ENCODE peak calls at places on chromosomes 5 and 9, in eight cellular contexts. M, B, V, Z, Q, J, E and P are unnamed samples.

GRCh38 chr9:127535396-127535795 is 76.7 kb upstream of the STXBP1 start:
- DNase-seq in E (no peak), J (no peak), Z (no peak), V (no peak), B (no peak), Q (peak; percentile 5), M (no peak), P (no peak)

GRCh38 chr5:115601709-115602584 is at the start of gene TICAM2:
- DNase-seq in Z (peak; percentile 67), E (peak; percentile 56), Q (peak; percentile 67), B (peak; percentile 80), V (peak; percentile 74), J (no peak), M (peak; percentile 82), P (peak; percentile 37)

GRCh38 chr9:77848897-77849296 is 182.7 kb downstream of the GNAQ start:
- DNase-seq in V (peak; percentile 89), J (no peak), E (no peak), Z (peak; percentile 91), Q (peak; percentile 69), M (peak; percentile 94), B (no peak), P (no peak)

GRCh38 chr5:175113947-175114346 is 330.0 kb downstream of the DRD1 start:
- DNase-seq in V (no peak), E (no peak), Q (no peak), M (no peak), B (no peak), Z (no peak), J (no peak), P (no peak)

GRCh38 chr9:95004452-95005275 is 278.2 kb downstream of the AOPEP start:
- DNase-seq in V (peak; percentile 40), B (peak; percentile 77), Q (peak; percentile 61), E (peak; percentile 74), J (no peak), M (no peak), Z (no peak), P (peak; percentile 78)

GRCh38 chr5:109567374-109568044 is 122.2 kb upstream of the MAN2A1 start:
- DNase-seq in Q (no peak), Z (peak; percentile 28), E (no peak), J (no peak), V (peak; percentile 74), M (no peak), B (no peak), P (no peak)

GRCh38 chr9:98074119-98074990 is 17.8 kb downstream of the NANS start:
- DNase-seq in Z (peak; percentile 59), V (peak; percentile 71), B (no peak), E (peak; percentile 81), M (no peak), Q (peak; percentile 50), J (no peak), P (peak; percentile 80)

GRCh38 chr5:81172710-81173109 is 60.4 kb upstream of the CKMT2 start:
- DNase-seq in Q (no peak), V (no peak), B (no peak), Z (peak; percentile 58), E (no peak), J (no peak), M (no peak), P (no peak)

GRCh38 chr5:87020099-87020934 is 247.4 kb upstream of the RASA1 start:
- DNase-seq in E (no peak), B (no peak), M (peak; percentile 73), Z (peak; percentile 16), J (no peak), V (peak; percentile 41), Q (no peak), P (no peak)

GRCh38 chr9:109411818-109412352 is 86.2 kb downstream of the PTPN3 start:
- DNase-seq in Q (no peak), B (no peak), E (no peak), M (no peak), Z (peak; percentile 50), J (no peak), V (peak; percentile 72), P (no peak)

GRCh38 chr5:168404366-168404765 is 81.9 kb upstream of the RARS1 start:
- DNase-seq in Z (peak; percentile 92), J (no peak), M (no peak), Q (no peak), E (no peak), B (no peak), V (peak; percentile 92), P (no peak)

GRCh38 chr5:54838843-54839242 is 146.6 kb downstream of the ESM1 start:
- DNase-seq in B (no peak), Q (no peak), V (no peak), E (no peak), M (no peak), J (no peak), Z (no peak), P (no peak)

GRCh38 chr5:110441035-110441434 is 285.4 kb downstream of the TMEM232 start:
- DNase-seq in B (no peak), Q (no peak), Z (peak; percentile 31), E (no peak), M (no peak), V (peak; percentile 41), J (peak; percentile 31), P (no peak)

GRCh38 chr9:112822618-112823017 is 68.1 kb downstream of the SLC46A2 start:
- DNase-seq in E (no peak), J (no peak), M (no peak), Q (no peak), Z (no peak), B (no peak), V (no peak), P (no peak)

GRCh38 chr5:124755565-124755964 is 9.1 kb upstream of the ZNF608 start:
- DNase-seq in E (no peak), Q (no peak), V (no peak), B (no peak), J (no peak), M (no peak), Z (no peak), P (peak; percentile 60)

GRCh38 chr9:106896695-106897094 is 33.7 kb downstream of the ZNF462 start:
- DNase-seq in V (no peak), B (no peak), M (no peak), Z (no peak), Q (no peak), E (no peak), J (no peak), P (no peak)

GRCh38 chr5:55638455-55638854 is 73.7 kb downstream of the SLC38A9 start:
- DNase-seq in B (no peak), E (no peak), J (no peak), M (no peak), Q (no peak), Z (peak; percentile 31), V (peak; percentile 42), P (no peak)

GRCh38 chr5:167710444-167711025 is 580.9 kb upstream of the WWC1 start:
- DNase-seq in J (no peak), Q (no peak), M (no peak), V (no peak), B (no peak), Z (peak; percentile 12), E (no peak), P (peak; percentile 59)

GRCh38 chr5:38023799-38024198 is 184.0 kb upstream of the GDNF start:
- DNase-seq in Z (no peak), V (no peak), B (no peak), J (peak; percentile 10), Q (no peak), M (no peak), E (no peak), P (no peak)

GRCh38 chr9:133768859-133769510 is 30.8 kb upstream of the SARDH start:
- DNase-seq in E (peak; percentile 21), J (no peak), B (peak; percentile 30), Z (no peak), Q (peak; percentile 16), M (peak; percentile 61), V (no peak), P (no peak)

GRCh38 chr5:151692312-151692711 is 5.6 kb upstream of the SPARC start:
- DNase-seq in B (no peak), E (no peak), V (no peak), M (peak; percentile 47), Q (no peak), J (no peak), Z (no peak), P (no peak)

GRCh38 chr5:151695464-151695863 is 8.7 kb upstream of the SPARC start:
- DNase-seq in V (no peak), E (no peak), Z (no peak), B (no peak), J (no peak), M (no peak), Q (no peak), P (no peak)

GRCh38 chr5:151696470-151697061 is 9.9 kb upstream of the SPARC start:
- DNase-seq in B (peak; percentile 60), Q (peak; percentile 75), M (peak; percentile 93), J (no peak), E (no peak), Z (peak; percentile 99), V (peak; percentile 98), P (no peak)

GRCh38 chr5:151691706-151692105 is 5.0 kb upstream of the SPARC start:
- DNase-seq in B (no peak), J (no peak), Q (no peak), E (no peak), M (no peak), V (no peak), Z (no peak), P (no peak)

GRCh38 chr5:151694035-151694485 is 7.3 kb upstream of the SPARC start:
- DNase-seq in E (no peak), J (no peak), M (peak; percentile 39), Z (no peak), Q (no peak), B (no peak), V (peak; percentile 91), P (no peak)
- H3K4me1 ChIP-seq in E (peaks cover 15% of the 10 kb centered on the region), J (peaks cover 5% of the 10 kb centered on the region), M (no peaks in the 10 kb centered on the region), Z (peaks cover 33% of the 10 kb centered on the region), Q (peaks cover 34% of the 10 kb centered on the region), B (no peaks in the 10 kb centered on the region), V (peaks cover 5% of the 10 kb centered on the region), P (peaks cover 15% of the 10 kb centered on the region)

DNA sequence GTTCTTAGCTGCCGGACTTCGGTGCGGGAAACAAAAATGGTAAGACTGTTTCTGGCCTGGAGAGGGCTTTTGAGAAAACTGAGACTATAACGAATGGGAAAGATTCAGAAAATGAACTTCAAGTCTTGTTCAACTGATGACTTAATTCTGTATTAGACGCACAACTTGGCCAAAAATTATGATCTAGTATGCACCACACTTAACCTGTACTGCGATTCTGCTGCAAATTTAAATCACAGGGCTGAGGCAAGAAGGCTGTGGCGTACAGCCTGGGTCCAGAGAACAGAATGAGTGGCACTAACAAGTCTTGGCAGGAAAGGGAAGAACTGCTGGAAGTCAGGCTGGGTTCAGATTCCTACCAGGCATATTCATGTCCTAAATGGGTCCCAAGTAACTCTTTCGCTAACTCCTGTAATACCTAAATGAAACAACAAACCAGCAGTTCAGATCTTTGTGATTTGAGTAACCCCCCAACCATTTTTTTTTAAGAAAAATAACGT is 781 bp upstream of the COL23A1 start:
- DNase-seq in V (no peak), Q (no peak), E (no peak), Z (peak; percentile 4), M (no peak), B (no peak), J (no peak), P (no peak)
- H3K4me3 ChIP-seq in V (no peak overlapping the region), Q (peak overlapping the region; percentile 73), E (peak overlapping the region; percentile 68), Z (no peak overlapping the region), M (peak overlapping the region; percentile 67), B (no peak overlapping the region), J (no peak overlapping the region), P (no peak overlapping the region)

GRCh38 chr5:17772232-17772631 is 138.0 kb downstream of the TAF11L14 start:
- DNase-seq in J (no peak), Z (no peak), V (no peak), M (no peak), Q (no peak), E (no peak), B (no peak), P (no peak)
- TF ChIP-seq CTCF in J (no peak), Z (no peak), V (no peak), M (no peak), Q (no peak), E (no peak), B (no peak), P (no peak)

GRCh38 chr5:52725065-52725746 is 62.5 kb upstream of the ITGA1 start:
- DNase-seq in M (no peak), V (no peak), Q (no peak), J (no peak), B (peak; percentile 13), Z (peak; percentile 12), E (peak; percentile 33), P (no peak)
- H3K4me1 ChIP-seq in M (no peaks in the 10 kb centered on the region), V (peaks cover 10% of the 10 kb centered on the region), Q (no peaks in the 10 kb centered on the region), J (no peaks in the 10 kb centered on the region), B (peaks cover 26% of the 10 kb centered on the region), Z (peaks cover 2% of the 10 kb centered on the region), E (peaks cover 40% of the 10 kb centered on the region), P (peaks cover 3% of the 10 kb centered on the region)